ENCODE peak calls at places on chromosomes 5 and 9, in seven cellular contexts. One of them, this sample, is unnamed.

GRCh38 chr5:160030631-160031377 is 21.9 kb downstream of the TTC1 start:
- DNase-seq in iris pigment epithelial cell: peak; percentile 29
- DNase-seq in SW480: peak; percentile 9
- DNase-seq in endothelial cell: no peak
- DNase-seq in stromal cell of bone marrow: no peak
- DNase-seq in non-pigmented ciliary epithelial cell: no peak
- DNase-seq in activated T-helper 1 cell treated with anti-CD3 and anti-CD28 coated beads, Interleukin-12 subunit alpha, Interleukin-12 subunit beta, Interleukin-2, Interleukin-4 antibody, amounts not matched to agents 30 ng/mL and 10 ng/mL and 1 ng/mL, durations not matched to agents 14 hours and 24 hours and 36 hours: no peak
- DNase-seq in this sample: no peak

GRCh38 chr9:87516222-87516930 is 18.7 kb downstream of the DAPK1 start:
- DNase-seq in stromal cell of bone marrow: peak; percentile 54
- DNase-seq in endothelial cell: no peak
- DNase-seq in SW480: no peak
- DNase-seq in activated T-helper 1 cell treated with anti-CD3 and anti-CD28 coated beads, Interleukin-12 subunit alpha, Interleukin-12 subunit beta, Interleukin-2, Interleukin-4 antibody, amounts not matched to agents 30 ng/mL and 10 ng/mL and 1 ng/mL, durations not matched to agents 14 hours and 24 hours and 36 hours: no peak
- DNase-seq in non-pigmented ciliary epithelial cell: no peak
- DNase-seq in iris pigment epithelial cell: peak; percentile 80
- DNase-seq in this sample: no peak

GRCh38 chr9:38212016-38212415 is 143.0 kb upstream of the SHB start:
- DNase-seq in SW480: no peak
- DNase-seq in iris pigment epithelial cell: no peak
- DNase-seq in non-pigmented ciliary epithelial cell: no peak
- DNase-seq in endothelial cell: no peak
- DNase-seq in stromal cell of bone marrow: no peak
- DNase-seq in activated T-helper 1 cell treated with anti-CD3 and anti-CD28 coated beads, Interleukin-12 subunit alpha, Interleukin-12 subunit beta, Interleukin-2, Interleukin-4 antibody, amounts not matched to agents 30 ng/mL and 10 ng/mL and 1 ng/mL, durations not matched to agents 14 hours and 24 hours and 36 hours: no peak
- DNase-seq in this sample: no peak

GRCh38 chr5:140023611-140024191 is 19.4 kb downstream of the NRG2 start:
- DNase-seq in iris pigment epithelial cell: no peak
- DNase-seq in endothelial cell: no peak
- DNase-seq in non-pigmented ciliary epithelial cell: no peak
- DNase-seq in SW480: no peak
- DNase-seq in stromal cell of bone marrow: no peak
- DNase-seq in activated T-helper 1 cell treated with anti-CD3 and anti-CD28 coated beads, Interleukin-12 subunit alpha, Interleukin-12 subunit beta, Interleukin-2, Interleukin-4 antibody, amounts not matched to agents 30 ng/mL and 10 ng/mL and 1 ng/mL, durations not matched to agents 14 hours and 24 hours and 36 hours: no peak
- DNase-seq in this sample: no peak

GRCh38 chr9:131404581-131404980 is 10.7 kb downstream of the PRRC2B start:
- DNase-seq in endothelial cell: no peak
- DNase-seq in activated T-helper 1 cell treated with anti-CD3 and anti-CD28 coated beads, Interleukin-12 subunit alpha, Interleukin-12 subunit beta, Interleukin-2, Interleukin-4 antibody, amounts not matched to agents 30 ng/mL and 10 ng/mL and 1 ng/mL, durations not matched to agents 14 hours and 24 hours and 36 hours: no peak
- DNase-seq in non-pigmented ciliary epithelial cell: no peak
- DNase-seq in iris pigment epithelial cell: no peak
- DNase-seq in stromal cell of bone marrow: peak; percentile 57
- DNase-seq in SW480: no peak
- DNase-seq in this sample: no peak

GRCh38 chr5:89844548-89844947 is 565.0 kb downstream of the CETN3 start:
- DNase-seq in stromal cell of bone marrow: no peak
- DNase-seq in iris pigment epithelial cell: no peak
- DNase-seq in endothelial cell: no peak
- DNase-seq in non-pigmented ciliary epithelial cell: no peak
- DNase-seq in SW480: no peak
- DNase-seq in activated T-helper 1 cell treated with anti-CD3 and anti-CD28 coated beads, Interleukin-12 subunit alpha, Interleukin-12 subunit beta, Interleukin-2, Interleukin-4 antibody, amounts not matched to agents 30 ng/mL and 10 ng/mL and 1 ng/mL, durations not matched to agents 14 hours and 24 hours and 36 hours: no peak
- DNase-seq in this sample: no peak

GRCh38 chr9:37337301-37337905 is 85.1 kb upstream of the GRHPR start:
- DNase-seq in activated T-helper 1 cell treated with anti-CD3 and anti-CD28 coated beads, Interleukin-12 subunit alpha, Interleukin-12 subunit beta, Interleukin-2, Interleukin-4 antibody, amounts not matched to agents 30 ng/mL and 10 ng/mL and 1 ng/mL, durations not matched to agents 14 hours and 24 hours and 36 hours: no peak
- DNase-seq in SW480: no peak
- DNase-seq in stromal cell of bone marrow: no peak
- DNase-seq in non-pigmented ciliary epithelial cell: no peak
- DNase-seq in endothelial cell: no peak
- DNase-seq in iris pigment epithelial cell: no peak
- DNase-seq in this sample: no peak

GRCh38 chr9:77011973-77012817 is 7.3 kb upstream of the FOXB2 start:
- DNase-seq in SW480: no peak
- DNase-seq in activated T-helper 1 cell treated with anti-CD3 and anti-CD28 coated beads, Interleukin-12 subunit alpha, Interleukin-12 subunit beta, Interleukin-2, Interleukin-4 antibody, amounts not matched to agents 30 ng/mL and 10 ng/mL and 1 ng/mL, durations not matched to agents 14 hours and 24 hours and 36 hours: peak; percentile 44
- DNase-seq in non-pigmented ciliary epithelial cell: no peak
- DNase-seq in endothelial cell: peak; percentile 93
- DNase-seq in iris pigment epithelial cell: peak; percentile 30
- DNase-seq in stromal cell of bone marrow: no peak
- DNase-seq in this sample: peak; percentile 45

GRCh38 chr9:129775443-129775842 is 22.6 kb upstream of the PTGES start:
- DNase-seq in SW480: no peak
- DNase-seq in endothelial cell: no peak
- DNase-seq in iris pigment epithelial cell: no peak
- DNase-seq in activated T-helper 1 cell treated with anti-CD3 and anti-CD28 coated beads, Interleukin-12 subunit alpha, Interleukin-12 subunit beta, Interleukin-2, Interleukin-4 antibody, amounts not matched to agents 30 ng/mL and 10 ng/mL and 1 ng/mL, durations not matched to agents 14 hours and 24 hours and 36 hours: no peak
- DNase-seq in stromal cell of bone marrow: no peak
- DNase-seq in non-pigmented ciliary epithelial cell: no peak
- DNase-seq in this sample: no peak

GRCh38 chr9:33458444-33458843 is 11.1 kb upstream of the AQP3 start:
- DNase-seq in endothelial cell: no peak
- DNase-seq in activated T-helper 1 cell treated with anti-CD3 and anti-CD28 coated beads, Interleukin-12 subunit alpha, Interleukin-12 subunit beta, Interleukin-2, Interleukin-4 antibody, amounts not matched to agents 30 ng/mL and 10 ng/mL and 1 ng/mL, durations not matched to agents 14 hours and 24 hours and 36 hours: no peak
- DNase-seq in stromal cell of bone marrow: no peak
- DNase-seq in iris pigment epithelial cell: peak; percentile 42
- DNase-seq in SW480: peak; percentile 81
- DNase-seq in non-pigmented ciliary epithelial cell: no peak
- DNase-seq in this sample: no peak

GRCh38 chr5:81495286-81495685 is 101.4 kb upstream of the ACOT12 start:
- DNase-seq in activated T-helper 1 cell treated with anti-CD3 and anti-CD28 coated beads, Interleukin-12 subunit alpha, Interleukin-12 subunit beta, Interleukin-2, Interleukin-4 antibody, amounts not matched to agents 30 ng/mL and 10 ng/mL and 1 ng/mL, durations not matched to agents 14 hours and 24 hours and 36 hours: no peak
- DNase-seq in SW480: no peak
- DNase-seq in stromal cell of bone marrow: no peak
- DNase-seq in iris pigment epithelial cell: no peak
- DNase-seq in endothelial cell: no peak
- DNase-seq in non-pigmented ciliary epithelial cell: no peak
- DNase-seq in this sample: no peak

GRCh38 chr9:128702445-128702948 is at the start of gene PKN3:
- DNase-seq in non-pigmented ciliary epithelial cell: no peak
- DNase-seq in stromal cell of bone marrow: peak; percentile 58
- DNase-seq in endothelial cell: peak; percentile 98
- DNase-seq in activated T-helper 1 cell treated with anti-CD3 and anti-CD28 coated beads, Interleukin-12 subunit alpha, Interleukin-12 subunit beta, Interleukin-2, Interleukin-4 antibody, amounts not matched to agents 30 ng/mL and 10 ng/mL and 1 ng/mL, durations not matched to agents 14 hours and 24 hours and 36 hours: peak; percentile 82
- DNase-seq in SW480: peak; percentile 81
- DNase-seq in iris pigment epithelial cell: peak; percentile 65
- DNase-seq in this sample: peak; percentile 69

GRCh38 chr5:147628054-147628895 is 118.4 kb upstream of the DPYSL3 start:
- DNase-seq in iris pigment epithelial cell: peak; percentile 62
- DNase-seq in stromal cell of bone marrow: peak; percentile 38
- DNase-seq in SW480: peak; percentile 62
- DNase-seq in activated T-helper 1 cell treated with anti-CD3 and anti-CD28 coated beads, Interleukin-12 subunit alpha, Interleukin-12 subunit beta, Interleukin-2, Interleukin-4 antibody, amounts not matched to agents 30 ng/mL and 10 ng/mL and 1 ng/mL, durations not matched to agents 14 hours and 24 hours and 36 hours: peak; percentile 38
- DNase-seq in endothelial cell: peak; percentile 81
- DNase-seq in non-pigmented ciliary epithelial cell: peak; percentile 20
- DNase-seq in this sample: peak; percentile 78

GRCh38 chr5:148125641-148126040 is 42.7 kb upstream of the SPINK14 start:
- DNase-seq in iris pigment epithelial cell: peak; percentile 34
- DNase-seq in activated T-helper 1 cell treated with anti-CD3 and anti-CD28 coated beads, Interleukin-12 subunit alpha, Interleukin-12 subunit beta, Interleukin-2, Interleukin-4 antibody, amounts not matched to agents 30 ng/mL and 10 ng/mL and 1 ng/mL, durations not matched to agents 14 hours and 24 hours and 36 hours: no peak
- DNase-seq in non-pigmented ciliary epithelial cell: no peak
- DNase-seq in stromal cell of bone marrow: peak; percentile 10
- DNase-seq in SW480: peak; percentile 8
- DNase-seq in endothelial cell: no peak
- DNase-seq in this sample: no peak

GRCh38 chr5:135140805-135141204 is 106.8 kb upstream of the PITX1 start:
- DNase-seq in non-pigmented ciliary epithelial cell: no peak
- DNase-seq in activated T-helper 1 cell treated with anti-CD3 and anti-CD28 coated beads, Interleukin-12 subunit alpha, Interleukin-12 subunit beta, Interleukin-2, Interleukin-4 antibody, amounts not matched to agents 30 ng/mL and 10 ng/mL and 1 ng/mL, durations not matched to agents 14 hours and 24 hours and 36 hours: no peak
- DNase-seq in SW480: peak; percentile 97
- DNase-seq in endothelial cell: no peak
- DNase-seq in iris pigment epithelial cell: peak; percentile 14
- DNase-seq in stromal cell of bone marrow: peak; percentile 81
- DNase-seq in this sample: peak; percentile 9

GRCh38 chr5:130000460-130000859 is 96.2 kb downstream of the CHSY3 start:
- DNase-seq in endothelial cell: no peak
- DNase-seq in non-pigmented ciliary epithelial cell: no peak
- DNase-seq in iris pigment epithelial cell: no peak
- DNase-seq in activated T-helper 1 cell treated with anti-CD3 and anti-CD28 coated beads, Interleukin-12 subunit alpha, Interleukin-12 subunit beta, Interleukin-2, Interleukin-4 antibody, amounts not matched to agents 30 ng/mL and 10 ng/mL and 1 ng/mL, durations not matched to agents 14 hours and 24 hours and 36 hours: no peak
- DNase-seq in stromal cell of bone marrow: no peak
- DNase-seq in SW480: no peak
- DNase-seq in this sample: no peak

GRCh38 chr5:121967187-121967586 is 5.4 kb downstream of the SRFBP1 start:
- DNase-seq in iris pigment epithelial cell: peak; percentile 51
- DNase-seq in endothelial cell: no peak
- DNase-seq in non-pigmented ciliary epithelial cell: no peak
- DNase-seq in activated T-helper 1 cell treated with anti-CD3 and anti-CD28 coated beads, Interleukin-12 subunit alpha, Interleukin-12 subunit beta, Interleukin-2, Interleukin-4 antibody, amounts not matched to agents 30 ng/mL and 10 ng/mL and 1 ng/mL, durations not matched to agents 14 hours and 24 hours and 36 hours: no peak
- DNase-seq in stromal cell of bone marrow: no peak
- DNase-seq in SW480: no peak
- DNase-seq in this sample: no peak

GRCh38 chr5:35852084-35852734 is 4.5 kb upstream of the IL7R start:
- DNase-seq in activated T-helper 1 cell treated with anti-CD3 and anti-CD28 coated beads, Interleukin-12 subunit alpha, Interleukin-12 subunit beta, Interleukin-2, Interleukin-4 antibody, amounts not matched to agents 30 ng/mL and 10 ng/mL and 1 ng/mL, durations not matched to agents 14 hours and 24 hours and 36 hours: peak; percentile 45
- DNase-seq in iris pigment epithelial cell: peak; percentile 23
- DNase-seq in non-pigmented ciliary epithelial cell: no peak
- DNase-seq in stromal cell of bone marrow: no peak
- DNase-seq in SW480: no peak
- DNase-seq in endothelial cell: no peak
- DNase-seq in this sample: no peak

GRCh38 chr9:133460405-133461175 is 812 bp downstream of the CACFD1 start:
- DNase-seq in stromal cell of bone marrow: no peak
- DNase-seq in non-pigmented ciliary epithelial cell: no peak
- DNase-seq in iris pigment epithelial cell: no peak
- DNase-seq in SW480: peak; percentile 63
- DNase-seq in activated T-helper 1 cell treated with anti-CD3 and anti-CD28 coated beads, Interleukin-12 subunit alpha, Interleukin-12 subunit beta, Interleukin-2, Interleukin-4 antibody, amounts not matched to agents 30 ng/mL and 10 ng/mL and 1 ng/mL, durations not matched to agents 14 hours and 24 hours and 36 hours: no peak
- DNase-seq in endothelial cell: peak; percentile 58
- DNase-seq in this sample: peak; percentile 50

GRCh38 chr9:115400801-115401200 is 282.8 kb upstream of the TNC start:
- DNase-seq in non-pigmented ciliary epithelial cell: peak; percentile 56
- DNase-seq in endothelial cell: no peak
- DNase-seq in activated T-helper 1 cell treated with anti-CD3 and anti-CD28 coated beads, Interleukin-12 subunit alpha, Interleukin-12 subunit beta, Interleukin-2, Interleukin-4 antibody, amounts not matched to agents 30 ng/mL and 10 ng/mL and 1 ng/mL, durations not matched to agents 14 hours and 24 hours and 36 hours: no peak
- DNase-seq in iris pigment epithelial cell: peak; percentile 52
- DNase-seq in stromal cell of bone marrow: no peak
- DNase-seq in SW480: no peak
- DNase-seq in this sample: no peak

GRCh38 chr9:134372621-134373267 is 46.5 kb downstream of the RXRA start:
- DNase-seq in non-pigmented ciliary epithelial cell: no peak
- DNase-seq in stromal cell of bone marrow: no peak
- DNase-seq in iris pigment epithelial cell: no peak
- DNase-seq in activated T-helper 1 cell treated with anti-CD3 and anti-CD28 coated beads, Interleukin-12 subunit alpha, Interleukin-12 subunit beta, Interleukin-2, Interleukin-4 antibody, amounts not matched to agents 30 ng/mL and 10 ng/mL and 1 ng/mL, durations not matched to agents 14 hours and 24 hours and 36 hours: no peak
- DNase-seq in SW480: peak; percentile 53
- DNase-seq in endothelial cell: no peak
- DNase-seq in this sample: no peak

GRCh38 chr5:123358304-123358703 is 64.9 kb downstream of the CEP120 start:
- DNase-seq in SW480: no peak
- DNase-seq in non-pigmented ciliary epithelial cell: no peak
- DNase-seq in iris pigment epithelial cell: no peak
- DNase-seq in stromal cell of bone marrow: no peak
- DNase-seq in endothelial cell: no peak
- DNase-seq in activated T-helper 1 cell treated with anti-CD3 and anti-CD28 coated beads, Interleukin-12 subunit alpha, Interleukin-12 subunit beta, Interleukin-2, Interleukin-4 antibody, amounts not matched to agents 30 ng/mL and 10 ng/mL and 1 ng/mL, durations not matched to agents 14 hours and 24 hours and 36 hours: no peak
- DNase-seq in this sample: no peak

GRCh38 chr9:137972988-137973470 is 95.4 kb downstream of the CACNA1B start:
- DNase-seq in SW480: peak; percentile 42
- DNase-seq in endothelial cell: no peak
- DNase-seq in iris pigment epithelial cell: no peak
- DNase-seq in activated T-helper 1 cell treated with anti-CD3 and anti-CD28 coated beads, Interleukin-12 subunit alpha, Interleukin-12 subunit beta, Interleukin-2, Interleukin-4 antibody, amounts not matched to agents 30 ng/mL and 10 ng/mL and 1 ng/mL, durations not matched to agents 14 hours and 24 hours and 36 hours: no peak
- DNase-seq in stromal cell of bone marrow: no peak
- DNase-seq in non-pigmented ciliary epithelial cell: no peak
- DNase-seq in this sample: no peak

GRCh38 chr5:5523066-5523505 is 100.6 kb downstream of the ICE1 start:
- DNase-seq in activated T-helper 1 cell treated with anti-CD3 and anti-CD28 coated beads, Interleukin-12 subunit alpha, Interleukin-12 subunit beta, Interleukin-2, Interleukin-4 antibody, amounts not matched to agents 30 ng/mL and 10 ng/mL and 1 ng/mL, durations not matched to agents 14 hours and 24 hours and 36 hours: peak; percentile 43
- DNase-seq in non-pigmented ciliary epithelial cell: no peak
- DNase-seq in iris pigment epithelial cell: peak; percentile 1
- DNase-seq in endothelial cell: no peak
- DNase-seq in SW480: no peak
- DNase-seq in stromal cell of bone marrow: no peak
- DNase-seq in this sample: no peak

GRCh38 chr5:179322071-179323025 is 22.9 kb downstream of the ADAMTS2 start:
- DNase-seq in SW480: no peak
- DNase-seq in activated T-helper 1 cell treated with anti-CD3 and anti-CD28 coated beads, Interleukin-12 subunit alpha, Interleukin-12 subunit beta, Interleukin-2, Interleukin-4 antibody, amounts not matched to agents 30 ng/mL and 10 ng/mL and 1 ng/mL, durations not matched to agents 14 hours and 24 hours and 36 hours: no peak
- DNase-seq in stromal cell of bone marrow: no peak
- DNase-seq in non-pigmented ciliary epithelial cell: no peak
- DNase-seq in endothelial cell: no peak
- DNase-seq in iris pigment epithelial cell: no peak
- DNase-seq in this sample: no peak

GRCh38 chr5:38556599-38557308 is at the start of gene LIFR:
- DNase-seq in stromal cell of bone marrow: peak; percentile 67
- DNase-seq in non-pigmented ciliary epithelial cell: peak; percentile 26
- DNase-seq in iris pigment epithelial cell: peak; percentile 84
- DNase-seq in activated T-helper 1 cell treated with anti-CD3 and anti-CD28 coated beads, Interleukin-12 subunit alpha, Interleukin-12 subunit beta, Interleukin-2, Interleukin-4 antibody, amounts not matched to agents 30 ng/mL and 10 ng/mL and 1 ng/mL, durations not matched to agents 14 hours and 24 hours and 36 hours: peak; percentile 47
- DNase-seq in endothelial cell: peak; percentile 80
- DNase-seq in SW480: no peak
- DNase-seq in this sample: peak; percentile 81

GRCh38 chr5:36363101-36363500 is 61.4 kb upstream of the RANBP3L start:
- DNase-seq in stromal cell of bone marrow: no peak
- DNase-seq in endothelial cell: no peak
- DNase-seq in SW480: no peak
- DNase-seq in activated T-helper 1 cell treated with anti-CD3 and anti-CD28 coated beads, Interleukin-12 subunit alpha, Interleukin-12 subunit beta, Interleukin-2, Interleukin-4 antibody, amounts not matched to agents 30 ng/mL and 10 ng/mL and 1 ng/mL, durations not matched to agents 14 hours and 24 hours and 36 hours: no peak
- DNase-seq in non-pigmented ciliary epithelial cell: no peak
- DNase-seq in iris pigment epithelial cell: peak; percentile 58
- DNase-seq in this sample: no peak

GRCh38 chr5:178564386-178564785 is 25.8 kb downstream of the COL23A1 start:
- DNase-seq in non-pigmented ciliary epithelial cell: no peak
- DNase-seq in stromal cell of bone marrow: no peak
- DNase-seq in endothelial cell: no peak
- DNase-seq in SW480: no peak
- DNase-seq in activated T-helper 1 cell treated with anti-CD3 and anti-CD28 coated beads, Interleukin-12 subunit alpha, Interleukin-12 subunit beta, Interleukin-2, Interleukin-4 antibody, amounts not matched to agents 30 ng/mL and 10 ng/mL and 1 ng/mL, durations not matched to agents 14 hours and 24 hours and 36 hours: no peak
- DNase-seq in iris pigment epithelial cell: no peak
- DNase-seq in this sample: no peak